ENCODE peak calls at places on chromosome 16, in four cellular contexts. A is smooth muscle cell of the brain vasculature; F is activated gamma-delta T cell treated with anti-CD3 and anti-CD28 coated beads, Interleukin-2, amount 50 U/mL, for 16 hours; B is neural progenitor cell. I is an unnamed sample.

GRCh38 chr16:85611455-85612190 is 1.5 kb upstream of the GSE1 start:
- DNase-seq in A (no peak), F (peak), B (peak), I (no peak)

GRCh38 chr16:1991135-1991551 is 1.4 kb downstream of the SYNGR3 start:
- DNase-seq in A (no peak), F (no peak), B (no peak), I (no peak)

GRCh38 chr16:48576927-48577326 is 33.1 kb downstream of the N4BP1 start:
- DNase-seq in A (no peak), F (no peak), B (no peak), I (no peak)

GRCh38 chr16:35463358-35463757 is 2003.9 kb downstream of the TP53TG3F start:
- DNase-seq in A (no peak), F (no peak), B (no peak), I (no peak)

GRCh38 chr16:84804326-84804725 is 15.5 kb upstream of the CRISPLD2 start:
- DNase-seq in A (no peak), F (no peak), B (no peak), I (no peak)

GRCh38 chr16:75319513-75320401 is 68.3 kb upstream of the BCAR1 start:
- DNase-seq in A (peak), F (no peak), B (no peak), I (no peak)

GRCh38 chr16:82167670-82168069 is 2.4 kb downstream of the MPHOSPH6 start:
- DNase-seq in A (no peak), F (no peak), B (no peak), I (no peak)

GRCh38 chr16:79608976-79609375 is 8.4 kb upstream of the MAF start:
- DNase-seq in A (no peak), F (no peak), B (no peak), I (no peak)

GRCh38 chr16:1512174-1512573 is 19.0 kb downstream of the TELO2 start:
- DNase-seq in A (no peak), F (no peak), B (no peak), I (no peak)

GRCh38 chr16:57256601-57257395 is 11.7 kb downstream of the ARL2BP start:
- DNase-seq in A (no peak), F (no peak), B (no peak), I (no peak)

GRCh38 chr16:28549301-28549899 is 4.3 kb upstream of the SGF29 start:
- DNase-seq in A (no peak), F (no peak), B (no peak), I (no peak)